ENCODE peak calls at places on chromosomes 16 and 17, in six cellular contexts. N, O, U, G, B and H are unnamed samples.

GRCh38 chr17:35460354-35460851 is 11.8 kb upstream of the SLFN13 start:
- DNase-seq in N (no peak), O (peak), U (peak), G (peak), B (no peak), H (peak)

GRCh38 chr16:82758406-82758805 is 131.6 kb downstream of the CDH13 start:
- DNase-seq in N (no peak), O (peak), U (no peak), G (no peak), B (no peak), H (no peak)

GRCh38 chr17:81057079-81057730 is 22.3 kb downstream of the BAIAP2 start:
- DNase-seq in N (no peak), O (peak), U (no peak), G (peak), B (no peak), H (peak)

GRCh38 chr17:48873696-48874443 is 18.7 kb upstream of the ATP5MC1 start:
- DNase-seq in N (no peak), O (no peak), U (no peak), G (no peak), B (no peak), H (no peak)

GRCh38 chr17:29115906-29116651 is 64.1 kb downstream of the MYO18A start:
- DNase-seq in N (peak), O (peak), U (no peak), G (peak), B (peak), H (peak)

GRCh38 chr17:27451906-27452305 is 4.3 kb upstream of the KSR1 start:
- DNase-seq in N (no peak), O (no peak), U (no peak), G (no peak), B (no peak), H (no peak)

GRCh38 chr17:35373984-35374765 is 754 bp upstream of the SLFN11 start:
- DNase-seq in N (peak), O (no peak), U (no peak), G (peak), B (no peak), H (no peak)

GRCh38 chr17:8745586-8746500 is 1.2 kb upstream of the CCDC42 start:
- DNase-seq in N (peak), O (peak), U (peak), G (peak), B (peak), H (peak)

GRCh38 chr16:27430923-27431484 is 29.0 kb downstream of the IL21R start:
- DNase-seq in N (peak), O (peak), U (no peak), G (no peak), B (no peak), H (no peak)

GRCh38 chr16:82456683-82457082 is 170.1 kb upstream of the CDH13 start:
- DNase-seq in N (peak), O (peak), U (no peak), G (peak), B (peak), H (peak)

GRCh38 chr16:57809843-57810196 is 7.5 kb upstream of the KIFC3 start:
- DNase-seq in N (no peak), O (no peak), U (no peak), G (no peak), B (no peak), H (no peak)

GRCh38 chr16:590165-590874 is 454 bp downstream of the RAB40C start:
- DNase-seq in N (peak), O (peak), U (no peak), G (no peak), B (no peak), H (no peak)

GRCh38 chr17:64641499-64641898 is 20.6 kb downstream of the SMURF2 start:
- DNase-seq in N (peak), O (peak), U (no peak), G (peak), B (no peak), H (peak)

GRCh38 chr16:58428621-58429557 is 36.6 kb downstream of the GINS3 start:
- DNase-seq in N (no peak), O (no peak), U (no peak), G (no peak), B (no peak), H (no peak)

GRCh38 chr17:56892333-56892732 is 21.5 kb downstream of the TRIM25 start:
- DNase-seq in N (no peak), O (no peak), U (no peak), G (no peak), B (no peak), H (no peak)

GRCh38 chr16:85750021-85750826 is 672 bp downstream of the C16orf74 start:
- DNase-seq in N (peak), O (peak), U (no peak), G (no peak), B (no peak), H (no peak)

DNA sequence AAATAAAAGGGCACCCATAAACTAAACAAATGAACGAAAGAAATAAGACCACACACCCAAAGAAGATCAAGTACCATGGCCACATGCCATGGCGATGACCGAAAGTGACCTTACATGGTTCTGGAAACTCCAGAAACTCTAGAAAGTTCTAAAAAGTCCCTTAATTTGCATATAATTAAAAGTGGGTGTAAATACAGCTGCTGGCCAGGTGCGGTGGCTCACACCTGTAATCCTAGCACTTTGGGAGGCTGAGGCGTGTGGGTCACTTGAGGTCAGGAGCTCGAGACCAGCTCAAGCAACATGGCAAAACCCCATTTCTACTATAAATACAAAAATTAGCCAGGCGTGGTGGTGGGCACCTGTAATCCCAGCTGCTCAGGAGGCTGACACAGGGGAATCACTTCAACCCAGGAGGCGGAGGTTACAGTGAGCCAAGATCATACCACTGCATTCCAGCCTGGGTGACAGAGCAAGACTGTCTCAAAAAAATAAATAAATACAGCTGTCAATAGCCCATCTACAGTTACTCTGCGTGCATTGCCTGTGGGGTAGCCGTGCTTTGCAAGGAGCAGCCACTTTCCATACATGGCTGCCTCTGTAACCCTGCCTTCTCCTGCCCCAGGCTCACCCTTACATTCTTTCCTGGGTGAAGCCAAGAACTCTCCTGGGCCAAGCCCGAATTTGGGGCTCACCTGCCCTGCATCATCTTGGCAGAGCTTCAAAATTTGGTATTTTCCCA is 7.2 kb upstream of the ZNF778 start:
- DNase-seq in N (no peak), O (no peak), U (no peak), G (no peak), B (no peak), H (no peak)
- TF ChIP-seq BHLHE40 in N (no peak), O (no peak), U (no peak), G (no peak), B (no peak), H (no peak)

GRCh38 chr16:19709381-19710136 is 8.5 kb downstream of the KNOP1 start:
- DNase-seq in N (no peak), O (no peak), U (no peak), G (no peak), B (no peak), H (no peak)
- TF ChIP-seq BHLHE40 in N (no peak), O (no peak), U (no peak), G (no peak), B (no peak), H (no peak)

GRCh38 chr17:44794699-44795413 is 35.2 kb downstream of the GJC1 start:
- DNase-seq in N (peak), O (no peak), U (no peak), G (peak), B (no peak), H (no peak)
- TF ChIP-seq BHLHE40 in N (peak), O (no peak), U (no peak), G (no peak), B (no peak), H (no peak)

GRCh38 chr16:31258366-31258765 is 1.4 kb upstream of the ITGAM start:
- DNase-seq in N (no peak), O (no peak), U (no peak), G (no peak), B (no peak), H (no peak)
- TF ChIP-seq BHLHE40 in N (no peak), O (no peak), U (no peak), G (no peak), B (no peak), H (no peak)

GRCh38 chr17:63480192-63480784 is 3.4 kb downstream of the ACE start:
- DNase-seq in N (no peak), O (no peak), U (no peak), G (no peak), B (no peak), H (no peak)

GRCh38 chr17:63477471-63478440 is 895 bp downstream of the ACE start:
- DNase-seq in N (no peak), O (no peak), U (no peak), G (no peak), B (no peak), H (no peak)

GRCh38 chr17:63479495-63480184 is 2.8 kb downstream of the ACE start:
- DNase-seq in N (no peak), O (no peak), U (no peak), G (no peak), B (no peak), H (no peak)

GRCh38 chr17:63476857-63477470 is at the start of gene ACE:
- DNase-seq in N (peak), O (peak), U (no peak), G (peak), B (no peak), H (peak)

GRCh38 chr17:63478814-63479494 is 2.1 kb downstream of the ACE start:
- DNase-seq in N (peak), O (peak), U (no peak), G (peak), B (peak), H (peak)
- TF ChIP-seq BHLHE40 in N (no peak), O (peak), U (no peak), G (no peak), B (peak), H (no peak)